ENCODE peak calls at places on chromosomes 12 and 14, in five cellular contexts. One of them, this sample, is unnamed.

GRCh38 chr14:105168496-105168978 is at the start of gene JAG2:
- DNase-seq in NCI-H524: no peak
- DNase-seq in GF-D8: no peak
- DNase-seq in NCI-H2081: peak; percentile 70
- DNase-seq in RPMI7951: no peak
- DNase-seq in this sample: peak; percentile 29

GRCh38 chr14:61203059-61203753 is 77.9 kb downstream of the TMEM30B start:
- DNase-seq in NCI-H524: peak; percentile 100
- DNase-seq in GF-D8: no peak
- DNase-seq in NCI-H2081: no peak
- DNase-seq in RPMI7951: no peak
- DNase-seq in this sample: no peak

GRCh38 chr12:100391856-100392255 is 35.0 kb downstream of the SLC17A8 start:
- DNase-seq in NCI-H524: no peak
- DNase-seq in GF-D8: no peak
- DNase-seq in NCI-H2081: no peak
- DNase-seq in RPMI7951: no peak
- DNase-seq in this sample: no peak

GRCh38 chr14:52351561-52352491 is 37.7 kb downstream of the PTGER2 start:
- DNase-seq in NCI-H524: no peak
- DNase-seq in GF-D8: no peak
- DNase-seq in NCI-H2081: no peak
- DNase-seq in RPMI7951: peak; percentile 72
- DNase-seq in this sample: no peak

GRCh38 chr12:52243774-52244614 is 11.0 kb downstream of the KRT7 start:
- DNase-seq in NCI-H524: no peak
- DNase-seq in GF-D8: no peak
- DNase-seq in NCI-H2081: peak; percentile 73
- DNase-seq in RPMI7951: peak; percentile 95
- DNase-seq in this sample: peak; percentile 74

GRCh38 chr14:100591453-100592371 is 4.5 kb upstream of the BEGAIN start:
- DNase-seq in NCI-H524: no peak
- DNase-seq in GF-D8: no peak
- DNase-seq in NCI-H2081: no peak
- DNase-seq in RPMI7951: no peak
- DNase-seq in this sample: no peak

GRCh38 chr12:16606201-16606849 is 363 bp upstream of the LMO3 start:
- DNase-seq in NCI-H524: peak; percentile 27
- DNase-seq in GF-D8: no peak
- DNase-seq in NCI-H2081: peak; percentile 69
- DNase-seq in RPMI7951: no peak
- DNase-seq in this sample: peak; percentile 13

GRCh38 chr14:31270196-31270772 is 62.7 kb upstream of the HECTD1 start:
- DNase-seq in NCI-H524: no peak
- DNase-seq in GF-D8: no peak
- DNase-seq in NCI-H2081: no peak
- DNase-seq in RPMI7951: no peak
- DNase-seq in this sample: no peak

This sample was measured in Kasumi-1.